ENCODE peak calls at places on chromosome 20, in seven cellular contexts. One of them, this sample, is unnamed.

GRCh38 chr20:6769953-6770831 is 2.7 kb downstream of the BMP2 start:
- DNase-seq in CD8-positive, alpha-beta memory T cell: no peak
- DNase-seq in non-pigmented ciliary epithelial cell: no peak
- DNase-seq in amniotic stem cell: no peak
- DNase-seq in KG1: no peak
- DNase-seq in posterior cingulate gyrus: peak
- DNase-seq in activated CD4-positive, CD25-positive, alpha-beta regulatory T cell treated with anti-CD3 and anti-CD28 coated beads, Interleukin-2, amount 50 U/mL, for 16 hours: no peak
- DNase-seq in this sample: peak

GRCh38 chr20:31803552-31804291 is 15.4 kb upstream of the MYLK2 start:
- DNase-seq in CD8-positive, alpha-beta memory T cell: no peak
- DNase-seq in non-pigmented ciliary epithelial cell: no peak
- DNase-seq in amniotic stem cell: no peak
- DNase-seq in KG1: no peak
- DNase-seq in posterior cingulate gyrus: no peak
- DNase-seq in activated CD4-positive, CD25-positive, alpha-beta regulatory T cell treated with anti-CD3 and anti-CD28 coated beads, Interleukin-2, amount 50 U/mL, for 16 hours: no peak
- DNase-seq in this sample: no peak

GRCh38 chr20:58667975-58668374 is 16.9 kb downstream of the STX16 start:
- DNase-seq in CD8-positive, alpha-beta memory T cell: no peak
- DNase-seq in non-pigmented ciliary epithelial cell: no peak
- DNase-seq in amniotic stem cell: no peak
- DNase-seq in KG1: no peak
- DNase-seq in posterior cingulate gyrus: no peak
- DNase-seq in activated CD4-positive, CD25-positive, alpha-beta regulatory T cell treated with anti-CD3 and anti-CD28 coated beads, Interleukin-2, amount 50 U/mL, for 16 hours: no peak
- DNase-seq in this sample: no peak

GRCh38 chr20:63161176-63161651 is 54.7 kb downstream of the YTHDF1 start:
- DNase-seq in CD8-positive, alpha-beta memory T cell: no peak
- DNase-seq in non-pigmented ciliary epithelial cell: no peak
- DNase-seq in amniotic stem cell: no peak
- DNase-seq in KG1: no peak
- DNase-seq in posterior cingulate gyrus: no peak
- DNase-seq in activated CD4-positive, CD25-positive, alpha-beta regulatory T cell treated with anti-CD3 and anti-CD28 coated beads, Interleukin-2, amount 50 U/mL, for 16 hours: no peak
- DNase-seq in this sample: no peak

GRCh38 chr20:23774081-23774480 is 23.3 kb upstream of the CST1 start:
- DNase-seq in CD8-positive, alpha-beta memory T cell: no peak
- DNase-seq in non-pigmented ciliary epithelial cell: no peak
- DNase-seq in amniotic stem cell: no peak
- DNase-seq in KG1: no peak
- DNase-seq in posterior cingulate gyrus: no peak
- DNase-seq in activated CD4-positive, CD25-positive, alpha-beta regulatory T cell treated with anti-CD3 and anti-CD28 coated beads, Interleukin-2, amount 50 U/mL, for 16 hours: no peak
- DNase-seq in this sample: no peak

GRCh38 chr20:18632196-18632789 is 44.4 kb downstream of the DTD1 start:
- DNase-seq in CD8-positive, alpha-beta memory T cell: peak
- DNase-seq in non-pigmented ciliary epithelial cell: no peak
- DNase-seq in amniotic stem cell: peak
- DNase-seq in KG1: peak
- DNase-seq in posterior cingulate gyrus: peak
- DNase-seq in activated CD4-positive, CD25-positive, alpha-beta regulatory T cell treated with anti-CD3 and anti-CD28 coated beads, Interleukin-2, amount 50 U/mL, for 16 hours: no peak
- DNase-seq in this sample: peak

GRCh38 chr20:33387177-33387576 is 14.1 kb downstream of the CDK5RAP1 start:
- DNase-seq in CD8-positive, alpha-beta memory T cell: no peak
- DNase-seq in non-pigmented ciliary epithelial cell: no peak
- DNase-seq in amniotic stem cell: no peak
- DNase-seq in KG1: no peak
- DNase-seq in posterior cingulate gyrus: no peak
- DNase-seq in activated CD4-positive, CD25-positive, alpha-beta regulatory T cell treated with anti-CD3 and anti-CD28 coated beads, Interleukin-2, amount 50 U/mL, for 16 hours: no peak
- DNase-seq in this sample: no peak

GRCh38 chr20:3595541-3595940 is 67.7 kb downstream of the GFRA4 start:
- DNase-seq in CD8-positive, alpha-beta memory T cell: no peak
- DNase-seq in non-pigmented ciliary epithelial cell: no peak
- DNase-seq in amniotic stem cell: no peak
- DNase-seq in KG1: no peak
- DNase-seq in posterior cingulate gyrus: no peak
- DNase-seq in activated CD4-positive, CD25-positive, alpha-beta regulatory T cell treated with anti-CD3 and anti-CD28 coated beads, Interleukin-2, amount 50 U/mL, for 16 hours: no peak
- DNase-seq in this sample: no peak

GRCh38 chr20:34562643-34563042 is 4.1 kb downstream of the MAP1LC3A start:
- DNase-seq in CD8-positive, alpha-beta memory T cell: no peak
- DNase-seq in non-pigmented ciliary epithelial cell: no peak
- DNase-seq in amniotic stem cell: no peak
- DNase-seq in KG1: no peak
- DNase-seq in posterior cingulate gyrus: no peak
- DNase-seq in activated CD4-positive, CD25-positive, alpha-beta regulatory T cell treated with anti-CD3 and anti-CD28 coated beads, Interleukin-2, amount 50 U/mL, for 16 hours: no peak
- DNase-seq in this sample: no peak